ENCODE peak calls at places on chromosomes 4 and X, in nine cellular contexts. W is tibial nerve, G is COR-L47, D is activated gamma-delta T cell treated with Interleukin-2 at 50 U/mL for 16 hours, Y is ovary, P is breast epithelium, T is dermis blood vessel endothelial cell, S is frontal cortex, N is T-helper 22 cell. V is an unnamed sample.

GRCh38 chr4:164383187-164384181 is 370.4 kb upstream of the SMIM31 start:
- DNase-seq in W (no peak), G (no peak), D (no peak), Y (no peak), P (no peak), T (no peak), S (peak; percentile 60), N (no peak), V (no peak)

GRCh38 chrX:117969337-117969736 is 147.3 kb downstream of the KLHL13 start:
- DNase-seq in W (no peak), G (peak; percentile 52), D (no peak), Y (no peak), P (no peak), T (no peak), S (no peak), N (no peak), V (no peak)

GRCh38 chr4:122672091-122672490 is 51.2 kb upstream of the IL21 start:
- DNase-seq in W (no peak), G (peak; percentile 18), D (no peak), Y (no peak), P (no peak), T (peak; percentile 57), S (no peak), N (no peak), V (no peak)

GRCh38 chr4:8732681-8733243 is 138.9 kb downstream of the HMX1 start:
- DNase-seq in W (no peak), G (no peak), D (no peak), Y (no peak), P (no peak), T (no peak), S (no peak), N (no peak), V (no peak)

GRCh38 chr4:91256043-91256442 is 1047.7 kb upstream of the GRID2 start:
- DNase-seq in W (no peak), G (no peak), D (no peak), Y (no peak), P (no peak), T (no peak), S (no peak), N (no peak), V (no peak)

GRCh38 chrX:41703574-41704029 is 14.8 kb downstream of the GPR34 start:
- DNase-seq in W (no peak), G (no peak), D (no peak), Y (no peak), P (no peak), T (no peak), S (no peak), N (no peak), V (no peak)

GRCh38 chr4:116015062-116015461 is 901.6 kb upstream of the NDST4 start:
- DNase-seq in W (no peak), G (no peak), D (no peak), Y (no peak), P (no peak), T (no peak), S (no peak), N (no peak), V (no peak)

GRCh38 chrX:119093991-119094741 is 21.4 kb downstream of the CT47C1 start:
- DNase-seq in W (no peak), G (no peak), D (no peak), Y (no peak), P (no peak), T (no peak), S (no peak), N (no peak), V (no peak)

GRCh38 chr4:36385951-36386561 is 104.6 kb downstream of the DTHD1 start:
- DNase-seq in W (no peak), G (no peak), D (peak; percentile 23), Y (no peak), P (no peak), T (no peak), S (no peak), N (peak; percentile 28), V (no peak)

GRCh38 chr4:77927991-77928925 is 65.6 kb downstream of the MRPL1 start:
- DNase-seq in W (no peak), G (peak; percentile 67), D (no peak), Y (no peak), P (no peak), T (peak; percentile 81), S (no peak), N (no peak), V (no peak)

GRCh38 chrX:134932528-134933217 is 58.1 kb upstream of the SMIM10 start:
- DNase-seq in W (no peak), G (no peak), D (no peak), Y (no peak), P (no peak), T (no peak), S (no peak), N (no peak), V (no peak)

GRCh38 chr4:93684571-93684970 is 144.0 kb upstream of the ATOH1 start:
- DNase-seq in W (no peak), G (no peak), D (no peak), Y (no peak), P (no peak), T (no peak), S (no peak), N (no peak), V (no peak)

GRCh38 chr4:173919196-173919595 is 364.3 kb downstream of the FBXO8 start:
- DNase-seq in W (no peak), G (no peak), D (no peak), Y (no peak), P (no peak), T (no peak), S (no peak), N (no peak), V (no peak)

GRCh38 chr4:15755321-15755750 is 22.8 kb upstream of the CD38 start:
- DNase-seq in W (no peak), G (no peak), D (no peak), Y (no peak), P (no peak), T (peak; percentile 28), S (no peak), N (peak; percentile 26), V (no peak)

GRCh38 chr4:2296621-2297601 is 35.0 kb upstream of the MXD4 start:
- DNase-seq in W (no peak), G (peak; percentile 30), D (no peak), Y (no peak), P (no peak), T (no peak), S (no peak), N (no peak), V (no peak)

GRCh38 chrX:39477438-39478120 is 620.2 kb downstream of the BCOR start:
- DNase-seq in W (no peak), G (peak; percentile 45), D (peak; percentile 11), Y (no peak), P (peak; percentile 24), T (peak; percentile 72), S (no peak), N (no peak), V (no peak)

GRCh38 chrX:45843518-45843917 is 642.8 kb upstream of the DIPK2B start:
- DNase-seq in W (no peak), G (no peak), D (no peak), Y (no peak), P (no peak), T (peak; percentile 41), S (no peak), N (no peak), V (no peak)

GRCh38 chr4:102586002-102586643 is 85.0 kb downstream of the NFKB1 start:
- DNase-seq in W (no peak), G (no peak), D (no peak), Y (no peak), P (no peak), T (no peak), S (no peak), N (no peak), V (no peak)

GRCh38 chrX:13901354-13901753 is 84.5 kb upstream of the GPM6B start:
- DNase-seq in W (no peak), G (no peak), D (no peak), Y (no peak), P (no peak), T (no peak), S (no peak), N (no peak), V (no peak)

GRCh38 chr4:122012735-122013134 is 60.9 kb upstream of the TRPC3 start:
- DNase-seq in W (no peak), G (no peak), D (no peak), Y (no peak), P (no peak), T (no peak), S (no peak), N (no peak), V (no peak)

GRCh38 chrX:136163694-136164093 is 16.4 kb downstream of the FHL1 start:
- DNase-seq in W (no peak), G (no peak), D (no peak), Y (no peak), P (no peak), T (no peak), S (no peak), N (no peak), V (no peak)

GRCh38 chr4:176475091-176475490 is 155.3 kb downstream of the SPCS3 start:
- DNase-seq in W (no peak), G (no peak), D (no peak), Y (no peak), P (no peak), T (no peak), S (no peak), N (no peak), V (no peak)

GRCh38 chr4:102180080-102180479 is 165.2 kb downstream of the SLC39A8 start:
- DNase-seq in W (no peak), G (no peak), D (no peak), Y (no peak), P (no peak), T (no peak), S (no peak), N (no peak), V (no peak)

GRCh38 chr4:70601422-70602039 is 9.5 kb downstream of the AMBN start:
- DNase-seq in W (no peak), G (peak; percentile 45), D (peak; percentile 53), Y (no peak), P (no peak), T (peak; percentile 75), S (no peak), N (peak; percentile 17), V (no peak)

GRCh38 chrX:70042399-70043371 is 7.1 kb downstream of the AWAT2 start:
- DNase-seq in W (no peak), G (no peak), D (no peak), Y (no peak), P (peak; percentile 27), T (peak; percentile 9), S (no peak), N (no peak), V (no peak)

GRCh38 chr4:69060651-69061308 is 35.5 kb upstream of the UGT2B7 start:
- DNase-seq in W (no peak), G (no peak), D (no peak), Y (no peak), P (no peak), T (no peak), S (no peak), N (no peak), V (peak; percentile 5)

GRCh38 chr4:80079255-80079923 is 6.4 kb upstream of the ANTXR2 start:
- DNase-seq in W (no peak), G (no peak), D (no peak), Y (no peak), P (no peak), T (no peak), S (no peak), N (no peak), V (no peak)

GRCh38 chr4:168082379-168082778 is 10.0 kb upstream of the ANXA10 start:
- DNase-seq in W (no peak), G (no peak), D (no peak), Y (no peak), P (no peak), T (no peak), S (no peak), N (no peak), V (no peak)

GRCh38 chrX:2710041-2710471 is 19.0 kb downstream of the CD99 start:
- DNase-seq in W (no peak), G (no peak), D (no peak), Y (no peak), P (no peak), T (peak; percentile 93), S (no peak), N (peak; percentile 42), V (no peak)

GRCh38 chr4:24768604-24769003 is 26.8 kb upstream of the SOD3 start:
- DNase-seq in W (no peak), G (no peak), D (no peak), Y (no peak), P (no peak), T (no peak), S (no peak), N (no peak), V (no peak)

GRCh38 chr4:1337376-1337831 is 9.6 kb upstream of the UVSSA start:
- DNase-seq in W (no peak), G (no peak), D (peak; percentile 14), Y (no peak), P (no peak), T (peak; percentile 17), S (no peak), N (peak; percentile 19), V (peak; percentile 84)

V was measured in 8988T.